ENCODE peak calls at places on chromosome 12, in seven cellular contexts. I, P, K, D, J, H and Y are unnamed samples.

GRCh38 chr12:69466867-69467266 is 3.3 kb upstream of the FRS2 start:
- DNase-seq in I (no peak), P (peak; percentile 59), K (no peak), D (no peak), J (no peak), H (no peak), Y (no peak)

GRCh38 chr12:57216014-57216891 is at the start of gene NXPH4:
- DNase-seq in I (no peak), P (peak; percentile 70), K (peak; percentile 79), D (peak; percentile 55), J (peak; percentile 54), H (no peak), Y (no peak)

GRCh38 chr12:1662761-1663439 is 28.0 kb upstream of the ADIPOR2 start:
- DNase-seq in I (peak; percentile 31), P (peak; percentile 89), K (peak; percentile 47), D (peak; percentile 86), J (peak; percentile 49), H (peak; percentile 19), Y (no peak)

GRCh38 chr12:76030378-76031080 is 1.0 kb downstream of the PHLDA1 start:
- DNase-seq in I (peak; percentile 66), P (peak; percentile 37), K (peak; percentile 67), D (peak; percentile 33), J (peak; percentile 72), H (no peak), Y (no peak)

GRCh38 chr12:40032433-40033259 is 73.2 kb downstream of the SLC2A13 start:
- DNase-seq in I (no peak), P (peak; percentile 53), K (no peak), D (no peak), J (no peak), H (no peak), Y (no peak)

GRCh38 chr12:26630546-26631027 is 202.4 kb downstream of the ITPR2 start:
- DNase-seq in I (peak; percentile 64), P (no peak), K (no peak), D (peak; percentile 12), J (peak; percentile 66), H (no peak), Y (peak; percentile 95)

GRCh38 chr12:132591107-132591935 is 19.1 kb downstream of the LRCOL1 start:
- DNase-seq in I (no peak), P (no peak), K (no peak), D (no peak), J (no peak), H (no peak), Y (no peak)

GRCh38 chr12:109715310-109716091 is 1.9 kb downstream of the FAM222A start:
- DNase-seq in I (no peak), P (peak; percentile 69), K (peak; percentile 87), D (peak; percentile 20), J (peak; percentile 42), H (no peak), Y (no peak)

GRCh38 chr12:131387281-131388163 is 323.4 kb upstream of the SFSWAP start:
- DNase-seq in I (no peak), P (no peak), K (no peak), D (no peak), J (no peak), H (no peak), Y (no peak)

GRCh38 chr12:115320451-115320850 is 636.5 kb upstream of the TBX3 start:
- DNase-seq in I (no peak), P (no peak), K (no peak), D (no peak), J (no peak), H (no peak), Y (no peak)

GRCh38 chr12:28258998-28259397 is 68.7 kb downstream of the CCDC91 start:
- DNase-seq in I (peak; percentile 18), P (no peak), K (no peak), D (no peak), J (peak; percentile 16), H (no peak), Y (peak; percentile 53)

GRCh38 chr12:104573-105081 is 38.1 kb downstream of the IQSEC3 start:
- DNase-seq in I (no peak), P (peak; percentile 15), K (no peak), D (no peak), J (peak; percentile 14), H (no peak), Y (no peak)

GRCh38 chr12:125081427-125081826 is 16.2 kb downstream of the AACS start:
- DNase-seq in I (no peak), P (no peak), K (no peak), D (no peak), J (no peak), H (no peak), Y (no peak)

GRCh38 chr12:71710276-71711125 is 24.6 kb downstream of the TMEM19 start:
- DNase-seq in I (peak; percentile 59), P (no peak), K (no peak), D (peak; percentile 66), J (peak; percentile 92), H (peak; percentile 75), Y (peak; percentile 91)

GRCh38 chr12:1518763-1519516 is 75.4 kb downstream of the FBXL14 start:
- DNase-seq in I (peak; percentile 70), P (no peak), K (no peak), D (peak; percentile 84), J (peak; percentile 83), H (peak; percentile 94), Y (peak; percentile 91)

DNA sequence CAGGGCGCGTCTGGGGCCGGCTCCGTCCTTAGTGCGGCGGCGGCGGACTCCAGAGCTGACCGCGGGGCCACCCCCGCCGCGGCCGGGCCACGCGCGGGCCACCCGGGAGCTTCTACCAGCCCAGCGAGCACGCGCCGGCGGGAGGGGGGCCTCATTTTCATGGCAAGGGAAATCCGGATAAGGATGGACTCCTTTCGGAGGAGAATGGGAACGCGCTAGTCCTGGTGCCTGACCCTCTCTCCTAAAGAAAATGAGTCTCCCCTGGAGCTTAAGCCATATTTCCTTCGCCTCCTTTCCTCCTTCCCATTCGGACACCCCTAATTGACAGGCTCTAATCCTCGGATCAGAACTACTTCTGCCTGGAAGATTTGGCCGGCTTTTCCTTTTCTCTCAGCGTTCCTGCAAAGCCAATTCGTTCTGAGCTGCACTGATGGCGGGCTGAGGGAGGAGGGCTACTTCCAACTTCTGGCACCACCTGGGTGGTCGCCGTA is 81.8 kb upstream of the HMGA2 start:
- DNase-seq in I (peak; percentile 54), P (peak; percentile 92), K (no peak), D (no peak), J (peak; percentile 68), H (no peak), Y (peak; percentile 24)
- H2AFZ ChIP-seq in I (peak overlapping the region; percentile 85), P (peak overlapping the region; percentile 77), K (peak overlapping the region; percentile 64), D (no peak overlapping the region), J (peak overlapping the region; percentile 93), H (peak overlapping the region; percentile 70), Y (peak overlapping the region; percentile 76)

GRCh38 chr12:52050771-52051541 is at the start of gene NR4A1:
- DNase-seq in I (peak; percentile 96), P (peak; percentile 93), K (peak; percentile 98), D (peak; percentile 94), J (peak; percentile 99), H (no peak), Y (peak; percentile 87)

GRCh38 chr12:52053570-52054209 is 2.4 kb downstream of the NR4A1 start:
- DNase-seq in I (peak; percentile 58), P (no peak), K (no peak), D (no peak), J (no peak), H (no peak), Y (peak; percentile 23)

GRCh38 chr12:52054231-52054837 is 3.1 kb downstream of the NR4A1 start:
- DNase-seq in I (peak; percentile 35), P (no peak), K (no peak), D (no peak), J (no peak), H (no peak), Y (no peak)

GRCh38 chr12:52050116-52050770 is 999 bp upstream of the NR4A1 start:
- DNase-seq in I (peak; percentile 70), P (no peak), K (no peak), D (no peak), J (no peak), H (no peak), Y (no peak)

GRCh38 chr12:52052471-52053186 is 1.4 kb downstream of the NR4A1 start:
- DNase-seq in I (peak; percentile 39), P (no peak), K (no peak), D (peak; percentile 47), J (no peak), H (no peak), Y (no peak)
- H3K4me3 ChIP-seq in I (peak overlapping the region; percentile 66), P (peak overlapping the region; percentile 59), K (no peak overlapping the region), D (no peak overlapping the region), J (peak overlapping the region; percentile 85), H (no peak overlapping the region), Y (no peak overlapping the region)

GRCh38 chr12:112936927-112937326 is 1.3 kb upstream of the OAS3 start:
- DNase-seq in I (no peak), P (no peak), K (no peak), D (no peak), J (no peak), H (peak; percentile 84), Y (no peak)
- H3K27ac ChIP-seq in I (no peak overlapping the region), P (no peak overlapping the region), K (no peak overlapping the region), D (peak overlapping the region; percentile 1), J (no peak overlapping the region), H (peak overlapping the region; percentile 81), Y (no peak overlapping the region)

GRCh38 chr12:67697981-67698380 is 49.4 kb downstream of the DYRK2 start:
- DNase-seq in I (no peak), P (no peak), K (no peak), D (no peak), J (peak; percentile 58), H (no peak), Y (peak; percentile 68)

GRCh38 chr12:67701121-67701520 is 52.6 kb downstream of the DYRK2 start:
- DNase-seq in I (no peak), P (no peak), K (no peak), D (no peak), J (peak; percentile 82), H (no peak), Y (peak; percentile 26)

GRCh38 chr12:67697443-67697842 is 48.9 kb downstream of the DYRK2 start:
- DNase-seq in I (no peak), P (no peak), K (no peak), D (no peak), J (peak; percentile 38), H (no peak), Y (peak; percentile 69)

GRCh38 chr12:67695974-67696373 is 47.4 kb downstream of the DYRK2 start:
- DNase-seq in I (no peak), P (no peak), K (no peak), D (no peak), J (no peak), H (no peak), Y (no peak)

DNA sequence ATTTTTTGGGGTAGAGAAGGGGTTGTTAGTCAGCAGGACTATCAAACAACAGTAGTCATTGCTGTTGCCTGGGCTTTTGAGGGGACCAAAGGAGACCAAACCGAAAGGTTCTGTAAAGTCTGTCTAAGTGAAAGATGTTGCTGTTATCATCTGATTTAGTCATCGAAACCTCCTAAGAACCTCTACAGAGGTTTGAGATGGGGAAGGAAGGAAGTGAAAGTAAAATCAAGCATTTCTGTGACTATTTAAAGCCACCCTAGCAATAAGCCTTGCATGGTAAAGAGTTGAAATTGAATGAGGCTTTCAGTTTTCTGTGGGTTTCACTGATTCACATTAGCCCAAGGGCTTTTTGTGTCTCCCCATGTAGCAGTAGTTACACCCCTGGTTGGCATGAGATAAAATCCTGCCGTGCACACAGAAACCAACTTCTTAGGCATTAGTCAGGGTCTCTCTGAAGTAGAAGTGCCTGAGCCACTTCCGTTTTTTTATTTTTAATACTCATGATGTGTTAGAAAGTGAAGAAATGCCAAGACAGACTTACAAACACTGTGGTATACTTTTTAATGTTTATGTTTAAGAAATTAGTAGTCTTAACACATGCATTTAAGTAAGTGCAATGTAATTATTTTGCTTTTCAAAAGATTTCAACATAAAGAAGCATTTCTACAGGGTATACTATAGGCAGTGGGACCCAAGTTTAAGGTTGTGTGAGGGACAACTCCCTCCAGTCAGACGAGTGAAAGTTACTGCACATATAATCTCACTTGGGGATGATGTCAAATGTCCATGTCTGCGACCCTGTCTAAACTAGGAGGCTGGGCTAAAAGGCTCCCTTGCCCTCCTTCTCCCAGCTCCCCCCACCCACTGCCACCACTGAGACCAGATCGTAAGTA is 50.4 kb downstream of the DYRK2 start:
- DNase-seq in I (peak; percentile 40), P (no peak), K (no peak), D (no peak), J (peak; percentile 90), H (peak; percentile 76), Y (peak; percentile 60)
- H2AFZ ChIP-seq in I (peak overlapping the region; percentile 79), P (no peak overlapping the region), K (peak overlapping the region; percentile 50), D (no peak overlapping the region), J (peak overlapping the region; percentile 79), H (no peak overlapping the region), Y (peak overlapping the region; percentile 29)